ENCODE peak calls at places on chromosome 20, in five cellular contexts. Y is psoas muscle, H is GM06990, I is HFF-Myc, E is mammary epithelial cell. F is an unnamed sample.

GRCh38 chr20:51510169-51510568 is 32.4 kb downstream of the NFATC2 start:
- DNase-seq in Y (no peak), H (no peak), I (no peak), E (no peak), F (no peak)

GRCh38 chr20:10674684-10675455 is 1.1 kb upstream of the JAG1 start:
- DNase-seq in Y (peak), H (peak), I (no peak), E (peak), F (no peak)

GRCh38 chr20:25588491-25588890 is 3.2 kb upstream of the NINL start:
- DNase-seq in Y (no peak), H (no peak), I (no peak), E (no peak), F (no peak)

GRCh38 chr20:3251806-3252205 is 12.8 kb upstream of the SLC4A11 start:
- DNase-seq in Y (no peak), H (no peak), I (no peak), E (peak), F (no peak)

GRCh38 chr20:1757606-1758507 is 100.3 kb upstream of the SIRPG start:
- DNase-seq in Y (no peak), H (no peak), I (no peak), E (no peak), F (no peak)

GRCh38 chr20:41080866-41081265 is 52.2 kb downstream of the TOP1 start:
- DNase-seq in Y (no peak), H (no peak), I (no peak), E (no peak), F (no peak)

GRCh38 chr20:15375836-15376235 is 1038.4 kb upstream of the FLRT3 start:
- DNase-seq in Y (no peak), H (no peak), I (no peak), E (peak), F (no peak)

GRCh38 chr20:47535088-47535487 is 33.4 kb downstream of the NCOA3 start:
- DNase-seq in Y (no peak), H (no peak), I (no peak), E (no peak), F (no peak)

GRCh38 chr20:53737404-53738038 is 143.9 kb upstream of the ZNF217 start:
- DNase-seq in Y (no peak), H (no peak), I (no peak), E (peak), F (no peak)

GRCh38 chr20:15555913-15556312 is 1017.3 kb downstream of the KIF16B start:
- DNase-seq in Y (no peak), H (no peak), I (no peak), E (no peak), F (no peak)

GRCh38 chr20:19909696-19910095 is 107.5 kb upstream of the NAA20 start:
- DNase-seq in Y (peak), H (no peak), I (no peak), E (no peak), F (no peak)

GRCh38 chr20:22561965-22562581 is 22.3 kb downstream of the FOXA2 start:
- DNase-seq in Y (no peak), H (no peak), I (no peak), E (no peak), F (no peak)

GRCh38 chr20:36128463-36129176 is 25.9 kb upstream of the EPB41L1 start:
- DNase-seq in Y (no peak), H (no peak), I (peak), E (peak), F (peak)

GRCh38 chr20:855466-856360 is 22.2 kb downstream of the FAM110A start:
- DNase-seq in Y (no peak), H (no peak), I (no peak), E (peak), F (no peak)

GRCh38 chr20:62907377-62908317 is 18.7 kb downstream of the DIDO1 start:
- DNase-seq in Y (no peak), H (no peak), I (no peak), E (no peak), F (no peak)

GRCh38 chr20:63503524-63503923 is 4.6 kb upstream of the EEF1A2 start:
- DNase-seq in Y (no peak), H (no peak), I (no peak), E (no peak), F (no peak)

GRCh38 chr20:60583741-60584140 is 625.5 kb downstream of the CDH26 start:
- DNase-seq in Y (no peak), H (no peak), I (no peak), E (peak), F (no peak)

GRCh38 chr20:2316847-2317495 is 21.2 kb downstream of the TGM3 start:
- DNase-seq in Y (no peak), H (no peak), I (no peak), E (no peak), F (no peak)

DNA sequence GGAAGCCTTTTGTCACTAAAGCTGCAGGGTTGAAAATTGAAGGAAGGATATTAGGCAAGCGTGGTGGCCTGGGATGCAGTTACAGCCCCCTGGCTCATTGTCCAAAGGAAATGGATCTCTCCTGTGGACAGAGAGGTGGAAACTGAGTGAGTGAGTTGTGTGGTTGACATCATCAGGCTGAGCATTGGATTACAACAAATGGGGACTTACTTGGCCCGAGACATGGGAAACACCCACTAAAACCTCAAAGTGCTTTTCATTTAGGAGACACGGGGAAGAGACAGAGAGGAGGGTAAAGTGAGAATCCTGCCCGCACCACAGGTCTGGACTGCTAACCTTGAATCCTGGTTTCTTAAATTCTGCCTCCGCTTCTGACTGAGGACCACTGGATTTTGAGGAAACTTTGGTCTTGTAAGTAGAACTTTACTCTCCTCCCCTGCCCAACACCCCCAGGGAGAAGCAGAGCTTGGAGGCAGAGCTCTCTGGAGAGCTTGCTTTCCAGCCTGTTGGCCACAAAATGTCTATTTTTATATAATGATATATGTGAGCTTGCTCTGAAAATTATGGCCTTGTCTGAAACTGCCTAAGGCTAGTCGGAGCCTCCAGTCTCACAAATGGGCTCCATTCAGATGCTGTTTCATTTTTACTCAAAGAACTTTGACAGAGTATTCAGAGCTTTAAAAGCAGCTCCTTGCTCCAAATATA is at the start of gene PKIG:
- DNase-seq in Y (peak), H (no peak), I (peak), E (peak), F (peak)
- H3K4me3 ChIP-seq in Y (peak), H (peak), I (peak), E (no peak), F (peak)

GRCh38 chr20:8246701-8247100 is 114.6 kb downstream of the PLCB1 start:
- DNase-seq in Y (no peak), H (no peak), I (no peak), E (no peak), F (no peak)

GRCh38 chr20:8254911-8255582 is 123.0 kb downstream of the PLCB1 start:
- DNase-seq in Y (no peak), H (no peak), I (no peak), E (peak), F (no peak)

GRCh38 chr20:8251201-8251575 is 119.1 kb downstream of the PLCB1 start:
- DNase-seq in Y (no peak), H (no peak), I (no peak), E (no peak), F (no peak)

GRCh38 chr20:8248051-8248450 is 116.0 kb downstream of the PLCB1 start:
- DNase-seq in Y (no peak), H (no peak), I (no peak), E (no peak), F (no peak)

GRCh38 chr20:8250539-8251200 is 118.6 kb downstream of the PLCB1 start:
- DNase-seq in Y (no peak), H (no peak), I (no peak), E (no peak), F (no peak)
- TF ChIP-seq CTCF in Y (no peak), H (no peak), I (no peak), E (no peak), F (no peak)

GRCh38 chr20:44208165-44208564 is 2.4 kb downstream of the OSER1 start:
- DNase-seq in Y (no peak), H (no peak), I (no peak), E (no peak), F (no peak)
- H3K4me3 ChIP-seq in Y (peak), H (peak), I (peak), E (peak), F (no peak)

GRCh38 chr20:33650753-33651561 is 11.2 kb upstream of the C20orf144 start:
- DNase-seq in Y (no peak), H (no peak), I (no peak), E (no peak), F (no peak)
- TF ChIP-seq CTCF in Y (no peak), H (no peak), I (no peak), E (no peak), F (no peak)

F was measured in AG04449.